ENCODE peak calls at places on chromosomes 16 and 17, in seven cellular contexts. T is fibroblast of the aortic adventitia, W is Calu3, A is esophagus squamous epithelium, P is fibroblast of lung, G is neural progenitor cell, V is heart left ventricle. L is an unnamed sample.

GRCh38 chr17:76379646-76380376 is 4.6 kb upstream of the SPHK1 start:
- DNase-seq in T (no peak), W (no peak), A (no peak), P (no peak), G (no peak), V (no peak), L (no peak)

GRCh38 chr17:81821603-81822311 is 11.3 kb downstream of the MCRIP1 start:
- DNase-seq in T (peak), W (peak), A (no peak), P (peak), G (no peak), V (peak), L (peak)

GRCh38 chr17:17749921-17750320 is 68.7 kb downstream of the RAI1 start:
- DNase-seq in T (peak), W (peak), A (no peak), P (peak), G (peak), V (no peak), L (peak)

GRCh38 chr17:17729620-17730249 is 48.5 kb downstream of the RAI1 start:
- DNase-seq in T (no peak), W (peak), A (no peak), P (no peak), G (peak), V (no peak), L (no peak)

GRCh38 chr16:67393111-67393789 is at the start of gene TPPP3:
- DNase-seq in T (peak), W (peak), A (no peak), P (peak), G (peak), V (peak), L (peak)

GRCh38 chr16:35713762-35714650 is 2254.6 kb downstream of the TP53TG3F start:
- DNase-seq in T (no peak), W (no peak), A (no peak), P (no peak), G (no peak), V (peak), L (no peak)

GRCh38 chr16:17368951-17369350 is 101.8 kb downstream of the XYLT1 start:
- DNase-seq in T (no peak), W (no peak), A (no peak), P (no peak), G (no peak), V (no peak), L (no peak)

GRCh38 chr16:71216714-71217113 is 13.8 kb downstream of the HYDIN start:
- DNase-seq in T (no peak), W (no peak), A (no peak), P (no peak), G (peak), V (no peak), L (no peak)

DNA sequence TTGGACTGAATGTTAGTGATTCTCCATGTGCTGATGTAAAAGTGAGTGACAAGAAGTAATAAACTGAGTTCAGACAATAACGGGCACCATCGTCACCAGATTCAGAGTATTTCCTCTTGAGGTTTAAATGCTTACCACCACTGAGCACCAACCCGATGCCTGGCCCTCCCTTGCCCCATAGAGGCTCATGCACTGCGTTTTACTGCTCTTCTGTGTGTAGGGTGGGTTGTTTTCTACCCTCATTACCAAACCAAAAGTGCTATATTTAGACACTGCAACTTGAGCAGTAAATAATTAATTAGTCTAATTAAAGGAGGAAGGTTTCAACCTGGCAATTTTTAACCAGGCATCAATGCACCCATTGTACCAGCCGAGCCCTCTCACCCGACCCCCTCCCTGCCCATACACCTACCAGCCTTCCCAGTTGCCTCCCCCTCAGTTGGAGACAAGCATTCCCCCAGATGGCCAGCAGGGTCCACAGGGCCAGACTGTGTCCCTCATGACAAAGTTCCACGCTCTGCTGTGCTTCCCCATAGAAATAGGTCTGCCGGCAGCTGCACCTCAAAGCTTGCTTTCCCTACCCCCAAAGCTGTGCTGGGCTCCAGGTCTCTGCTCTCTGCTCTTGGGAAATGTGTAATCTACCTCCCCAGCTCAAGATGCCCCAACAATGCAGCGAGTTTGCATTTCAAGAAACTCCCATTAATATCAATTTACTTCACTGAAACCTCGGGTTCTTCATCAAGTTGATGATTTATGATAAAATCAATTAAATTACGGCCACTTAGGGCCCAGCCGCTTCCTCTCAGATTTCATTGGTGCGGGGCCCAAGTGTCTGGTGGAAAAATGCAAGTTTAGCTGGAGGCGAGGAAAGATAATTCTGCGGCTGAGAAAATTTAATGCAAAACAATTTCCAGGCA is 16.0 kb downstream of the HOXB4 start:
- DNase-seq in T (no peak), W (peak), A (no peak), P (peak), G (no peak), V (no peak), L (no peak)
- TF ChIP-seq CTCF in T (peak), W (peak), A (peak), P (peak), G (peak), V (no peak), L (peak)

DNA sequence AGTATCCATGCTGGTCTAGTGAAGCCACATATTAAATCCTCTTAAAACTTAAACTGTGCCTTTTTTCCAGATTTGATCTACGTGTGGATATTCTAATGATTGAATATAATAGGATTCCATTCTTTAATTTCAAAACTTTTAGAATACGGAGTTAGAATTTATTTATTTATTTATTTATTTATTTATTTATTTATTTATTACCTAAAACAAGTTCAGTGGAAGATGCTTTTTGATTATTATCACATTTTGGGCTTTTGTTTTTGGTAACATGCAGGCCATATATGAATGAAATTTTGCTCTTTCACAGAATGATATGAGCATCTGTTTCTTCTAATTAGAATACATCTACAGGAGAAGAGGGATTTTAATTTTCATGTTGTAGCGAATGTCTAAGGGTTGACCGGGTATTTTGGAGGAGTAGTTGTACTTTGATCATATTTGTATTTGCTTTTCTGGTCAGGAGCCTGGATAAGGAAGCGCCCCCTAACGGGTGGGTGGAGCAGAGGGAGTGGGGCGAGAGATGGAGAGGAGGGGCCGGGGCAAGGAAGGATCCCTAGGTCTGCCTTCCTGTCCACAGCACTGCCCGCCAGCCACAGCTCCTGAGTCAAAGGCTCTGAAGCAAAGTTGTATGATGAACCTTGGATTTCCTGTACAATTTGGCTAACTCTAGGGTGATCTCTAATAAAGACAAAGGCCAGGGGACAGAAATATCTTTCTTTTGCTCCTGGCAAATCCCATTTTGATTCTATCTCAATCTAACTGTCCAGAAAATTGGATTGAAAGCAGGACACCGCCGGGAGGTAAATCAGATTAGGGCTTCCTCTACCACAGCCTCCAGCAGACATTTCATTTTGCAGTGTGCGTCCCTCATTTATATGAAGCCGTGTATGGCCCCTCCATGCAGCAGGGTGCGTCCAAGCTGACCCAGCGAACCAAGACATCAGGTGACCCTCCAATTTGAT is 149.1 kb downstream of the PRKCA start:
- DNase-seq in T (no peak), W (peak), A (no peak), P (no peak), G (peak), V (no peak), L (no peak)
- TF ChIP-seq CTCF in T (peak), W (no peak), A (no peak), P (no peak), G (peak), V (no peak), L (peak)

GRCh38 chr16:31456988-31457360 is 2.3 kb upstream of the ARMC5 start:
- DNase-seq in T (no peak), W (no peak), A (no peak), P (no peak), G (no peak), V (no peak), L (no peak)

GRCh38 chr16:31453255-31454204 is 5.8 kb upstream of the ARMC5 start:
- DNase-seq in T (peak), W (no peak), A (no peak), P (peak), G (peak), V (no peak), L (peak)

GRCh38 chr16:31458073-31458834 is 1.0 kb upstream of the ARMC5 start:
- DNase-seq in T (peak), W (peak), A (no peak), P (no peak), G (peak), V (no peak), L (peak)

GRCh38 chr16:31452631-31453106 is 6.6 kb upstream of the ARMC5 start:
- DNase-seq in T (peak), W (no peak), A (no peak), P (peak), G (no peak), V (no peak), L (peak)

GRCh38 chr16:31455601-31456314 is 3.5 kb upstream of the ARMC5 start:
- DNase-seq in T (no peak), W (peak), A (no peak), P (no peak), G (peak), V (no peak), L (no peak)
- TF ChIP-seq CTCF in T (peak), W (no peak), A (peak), P (peak), G (peak), V (no peak), L (peak)

DNA sequence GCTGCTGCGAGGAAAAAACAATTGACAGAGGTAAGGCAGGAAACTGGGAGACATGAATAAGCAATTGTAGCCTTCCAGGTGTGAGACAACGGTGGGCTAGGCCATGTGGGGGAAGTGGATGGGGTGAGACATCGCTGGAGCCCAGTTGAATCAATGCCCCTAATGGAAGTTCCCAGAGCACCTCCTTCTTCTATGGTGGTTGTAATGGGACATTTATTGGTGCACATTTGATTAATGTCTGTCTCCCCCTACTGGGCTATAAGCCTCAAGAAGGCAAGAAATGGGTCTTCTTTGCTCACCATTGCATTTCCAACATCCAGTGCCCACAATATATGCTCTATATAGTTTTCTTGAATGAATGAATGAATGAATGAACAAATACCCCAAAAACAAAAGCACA is 22.7 kb upstream of the CD300E start:
- DNase-seq in T (no peak), W (no peak), A (no peak), P (no peak), G (no peak), V (no peak), L (peak)
- TF ChIP-seq CTCF in T (no peak), W (peak), A (peak), P (no peak), G (peak), V (peak), L (peak)

GRCh38 chr17:57050303-57050702 is 34.7 kb upstream of the AKAP1 start:
- DNase-seq in T (no peak), W (no peak), A (no peak), P (no peak), G (no peak), V (no peak), L (no peak)
- TF ChIP-seq CTCF in T (no peak), W (no peak), A (no peak), P (no peak), G (no peak), V (no peak), L (no peak)